ENCODE peak calls at places on chromosomes 16 and 17, in five cellular contexts. V is EL; K is GM12891; M is activated naive CD8-positive, alpha-beta T cell treated with anti-CD3 and anti-CD28 coated beads for 36 hours; C is mesenchymal stem cell. Z is an unnamed sample.

GRCh38 chr17:77319211-77320031 is 178.7 kb downstream of the SEC14L1 start:
- DNase-seq in V (peak), K (no peak), M (peak), C (peak), Z (peak)

GRCh38 chr17:32964541-32964940 is 27.1 kb upstream of the SPACA3 start:
- DNase-seq in V (no peak), K (no peak), M (no peak), C (no peak), Z (no peak)

GRCh38 chr16:26963109-26963508 is 103.6 kb upstream of the C16orf82 start:
- DNase-seq in V (peak), K (peak), M (peak), C (no peak), Z (no peak)

GRCh38 chr17:19718613-19719364 is 2.4 kb upstream of the SLC47A2 start:
- DNase-seq in V (no peak), K (no peak), M (no peak), C (no peak), Z (no peak)

GRCh38 chr17:38568274-38568673 is 37.5 kb downstream of the SRCIN1 start:
- DNase-seq in V (no peak), K (no peak), M (no peak), C (no peak), Z (no peak)

GRCh38 chr17:44223574-44224046 is 4.1 kb upstream of the UBTF start:
- DNase-seq in V (peak), K (no peak), M (no peak), C (no peak), Z (no peak)

GRCh38 chr16:82701302-82702022 is 74.7 kb downstream of the CDH13 start:
- DNase-seq in V (no peak), K (no peak), M (no peak), C (peak), Z (no peak)

GRCh38 chr16:80006175-80006895 is 405.8 kb upstream of the MAF start:
- DNase-seq in V (peak), K (no peak), M (no peak), C (peak), Z (no peak)

GRCh38 chr16:87086156-87086555 is 231.0 kb downstream of the C16orf95 start:
- DNase-seq in V (peak), K (no peak), M (no peak), C (peak), Z (no peak)

GRCh38 chr17:69869667-69870066 is 205.4 kb upstream of the KCNJ16 start:
- DNase-seq in V (no peak), K (peak), M (no peak), C (no peak), Z (peak)

GRCh38 chr17:48678141-48678971 is 44.0 kb downstream of the PRAC1 start:
- DNase-seq in V (peak), K (peak), M (peak), C (peak), Z (peak)

GRCh38 chr16:71440669-71441347 is 1.0 kb downstream of the TLE7 start:
- DNase-seq in V (no peak), K (peak), M (peak), C (no peak), Z (peak)